ENCODE peak calls at places on chromosomes 13 and 19, in four cellular contexts. One of them, this sample, is unnamed.

GRCh38 chr13:30715837-30716236 is 19.5 kb upstream of the ALOX5AP start:
- DNase-seq in RCC 7860: no peak
- DNase-seq in activated naive CD8-positive, alpha-beta T cell treated with anti-CD3 and anti-CD28 coated beads, Interleukin-2, amount 50 U/mL, for 24 hours: no peak
- DNase-seq in islet precursor cell: peak
- DNase-seq in this sample: no peak

GRCh38 chr19:5145521-5146511 is 176.9 kb downstream of the KDM4B start:
- DNase-seq in RCC 7860: no peak
- DNase-seq in activated naive CD8-positive, alpha-beta T cell treated with anti-CD3 and anti-CD28 coated beads, Interleukin-2, amount 50 U/mL, for 24 hours: no peak
- DNase-seq in islet precursor cell: no peak
- DNase-seq in this sample: no peak

GRCh38 chr19:14536926-14537692 is 7.7 kb downstream of the TECR start:
- DNase-seq in RCC 7860: no peak
- DNase-seq in activated naive CD8-positive, alpha-beta T cell treated with anti-CD3 and anti-CD28 coated beads, Interleukin-2, amount 50 U/mL, for 24 hours: peak
- DNase-seq in islet precursor cell: peak
- DNase-seq in this sample: no peak

GRCh38 chr13:80171096-80171495 is 169.8 kb downstream of the SPRY2 start:
- DNase-seq in RCC 7860: no peak
- DNase-seq in activated naive CD8-positive, alpha-beta T cell treated with anti-CD3 and anti-CD28 coated beads, Interleukin-2, amount 50 U/mL, for 24 hours: no peak
- DNase-seq in islet precursor cell: peak
- DNase-seq in this sample: no peak

GRCh38 chr19:13099073-13099999 is 3.3 kb downstream of the LYL1 start:
- DNase-seq in RCC 7860: no peak
- DNase-seq in activated naive CD8-positive, alpha-beta T cell treated with anti-CD3 and anti-CD28 coated beads, Interleukin-2, amount 50 U/mL, for 24 hours: peak
- DNase-seq in islet precursor cell: peak
- DNase-seq in this sample: no peak

GRCh38 chr13:45368571-45368970 is 27.6 kb upstream of the TPT1 start:
- DNase-seq in RCC 7860: peak
- DNase-seq in activated naive CD8-positive, alpha-beta T cell treated with anti-CD3 and anti-CD28 coated beads, Interleukin-2, amount 50 U/mL, for 24 hours: no peak
- DNase-seq in islet precursor cell: no peak
- DNase-seq in this sample: no peak

GRCh38 chr13:52651880-52652169 is 811 bp upstream of the SUGT1 start:
- DNase-seq in RCC 7860: no peak
- DNase-seq in activated naive CD8-positive, alpha-beta T cell treated with anti-CD3 and anti-CD28 coated beads, Interleukin-2, amount 50 U/mL, for 24 hours: no peak
- DNase-seq in islet precursor cell: no peak
- DNase-seq in this sample: peak

GRCh38 chr13:42099962-42100675 is 51.7 kb downstream of the DGKH start:
- DNase-seq in RCC 7860: no peak
- DNase-seq in activated naive CD8-positive, alpha-beta T cell treated with anti-CD3 and anti-CD28 coated beads, Interleukin-2, amount 50 U/mL, for 24 hours: no peak
- DNase-seq in islet precursor cell: no peak
- DNase-seq in this sample: no peak

GRCh38 chr13:110444226-110444653 is 117.3 kb downstream of the RAB20 start:
- DNase-seq in RCC 7860: no peak
- DNase-seq in activated naive CD8-positive, alpha-beta T cell treated with anti-CD3 and anti-CD28 coated beads, Interleukin-2, amount 50 U/mL, for 24 hours: no peak
- DNase-seq in islet precursor cell: no peak
- DNase-seq in this sample: no peak

GRCh38 chr13:91406619-91407018 is 8.2 kb downstream of the GPC5 start:
- DNase-seq in RCC 7860: peak
- DNase-seq in activated naive CD8-positive, alpha-beta T cell treated with anti-CD3 and anti-CD28 coated beads, Interleukin-2, amount 50 U/mL, for 24 hours: peak
- DNase-seq in islet precursor cell: peak
- DNase-seq in this sample: peak

GRCh38 chr19:55301459-55302331 is 17.9 kb downstream of the BRSK1 start:
- DNase-seq in RCC 7860: peak
- DNase-seq in activated naive CD8-positive, alpha-beta T cell treated with anti-CD3 and anti-CD28 coated beads, Interleukin-2, amount 50 U/mL, for 24 hours: peak
- DNase-seq in islet precursor cell: peak
- DNase-seq in this sample: peak

GRCh38 chr13:109783815-109784589 is 2.4 kb downstream of the IRS2 start:
- DNase-seq in RCC 7860: no peak
- DNase-seq in activated naive CD8-positive, alpha-beta T cell treated with anti-CD3 and anti-CD28 coated beads, Interleukin-2, amount 50 U/mL, for 24 hours: no peak
- DNase-seq in islet precursor cell: peak
- DNase-seq in this sample: no peak

GRCh38 chr19:57512845-57513244 is 13.1 kb downstream of the ZNF773 start:
- DNase-seq in RCC 7860: no peak
- DNase-seq in activated naive CD8-positive, alpha-beta T cell treated with anti-CD3 and anti-CD28 coated beads, Interleukin-2, amount 50 U/mL, for 24 hours: peak
- DNase-seq in islet precursor cell: no peak
- DNase-seq in this sample: no peak

GRCh38 chr13:28347456-28348371 is 147.2 kb downstream of the FLT1 start:
- DNase-seq in RCC 7860: no peak
- DNase-seq in activated naive CD8-positive, alpha-beta T cell treated with anti-CD3 and anti-CD28 coated beads, Interleukin-2, amount 50 U/mL, for 24 hours: no peak
- DNase-seq in islet precursor cell: no peak
- DNase-seq in this sample: no peak

GRCh38 chr13:113905018-113905417 is 41.1 kb upstream of the GAS6 start:
- DNase-seq in RCC 7860: no peak
- DNase-seq in activated naive CD8-positive, alpha-beta T cell treated with anti-CD3 and anti-CD28 coated beads, Interleukin-2, amount 50 U/mL, for 24 hours: no peak
- DNase-seq in islet precursor cell: peak
- DNase-seq in this sample: no peak

GRCh38 chr13:20492641-20493040 is 33.0 kb downstream of the CRYL1 start:
- DNase-seq in RCC 7860: peak
- DNase-seq in activated naive CD8-positive, alpha-beta T cell treated with anti-CD3 and anti-CD28 coated beads, Interleukin-2, amount 50 U/mL, for 24 hours: peak
- DNase-seq in islet precursor cell: no peak
- DNase-seq in this sample: peak

GRCh38 chr19:39499932-39500331 is 1.2 kb downstream of the DLL3 start:
- DNase-seq in RCC 7860: no peak
- DNase-seq in activated naive CD8-positive, alpha-beta T cell treated with anti-CD3 and anti-CD28 coated beads, Interleukin-2, amount 50 U/mL, for 24 hours: no peak
- DNase-seq in islet precursor cell: no peak
- DNase-seq in this sample: no peak

GRCh38 chr13:80096383-80096782 is 244.5 kb downstream of the SPRY2 start:
- DNase-seq in RCC 7860: no peak
- DNase-seq in activated naive CD8-positive, alpha-beta T cell treated with anti-CD3 and anti-CD28 coated beads, Interleukin-2, amount 50 U/mL, for 24 hours: no peak
- DNase-seq in islet precursor cell: no peak
- DNase-seq in this sample: no peak

GRCh38 chr13:110318920-110319319 is 11.8 kb downstream of the COL4A2 start:
- DNase-seq in RCC 7860: no peak
- DNase-seq in activated naive CD8-positive, alpha-beta T cell treated with anti-CD3 and anti-CD28 coated beads, Interleukin-2, amount 50 U/mL, for 24 hours: no peak
- DNase-seq in islet precursor cell: peak
- DNase-seq in this sample: no peak

GRCh38 chr19:46786236-46787039 is 2.0 kb downstream of the SLC1A5 start:
- DNase-seq in RCC 7860: peak
- DNase-seq in activated naive CD8-positive, alpha-beta T cell treated with anti-CD3 and anti-CD28 coated beads, Interleukin-2, amount 50 U/mL, for 24 hours: peak
- DNase-seq in islet precursor cell: peak
- DNase-seq in this sample: peak

GRCh38 chr13:99422556-99423220 is 78.6 kb upstream of the TM9SF2 start:
- DNase-seq in RCC 7860: no peak
- DNase-seq in activated naive CD8-positive, alpha-beta T cell treated with anti-CD3 and anti-CD28 coated beads, Interleukin-2, amount 50 U/mL, for 24 hours: no peak
- DNase-seq in islet precursor cell: peak
- DNase-seq in this sample: no peak

GRCh38 chr19:51460164-51460992 is 2.1 kb upstream of the SIGLEC8 start:
- DNase-seq in RCC 7860: no peak
- DNase-seq in activated naive CD8-positive, alpha-beta T cell treated with anti-CD3 and anti-CD28 coated beads, Interleukin-2, amount 50 U/mL, for 24 hours: no peak
- DNase-seq in islet precursor cell: peak
- DNase-seq in this sample: no peak

GRCh38 chr19:6425732-6426686 is 1.4 kb upstream of the KHSRP start:
- DNase-seq in RCC 7860: no peak
- DNase-seq in activated naive CD8-positive, alpha-beta T cell treated with anti-CD3 and anti-CD28 coated beads, Interleukin-2, amount 50 U/mL, for 24 hours: no peak
- DNase-seq in islet precursor cell: peak
- DNase-seq in this sample: no peak

GRCh38 chr19:37779139-37780035 is at the start of gene ZNF573:
- DNase-seq in RCC 7860: peak
- DNase-seq in activated naive CD8-positive, alpha-beta T cell treated with anti-CD3 and anti-CD28 coated beads, Interleukin-2, amount 50 U/mL, for 24 hours: peak
- DNase-seq in islet precursor cell: peak
- DNase-seq in this sample: peak

GRCh38 chr13:96089749-96090239 is at the start of gene HS6ST3:
- DNase-seq in RCC 7860: no peak
- DNase-seq in activated naive CD8-positive, alpha-beta T cell treated with anti-CD3 and anti-CD28 coated beads, Interleukin-2, amount 50 U/mL, for 24 hours: no peak
- DNase-seq in islet precursor cell: peak
- DNase-seq in this sample: no peak

GRCh38 chr19:18501832-18502231 is 20.0 kb downstream of the ELL start:
- DNase-seq in RCC 7860: no peak
- DNase-seq in activated naive CD8-positive, alpha-beta T cell treated with anti-CD3 and anti-CD28 coated beads, Interleukin-2, amount 50 U/mL, for 24 hours: no peak
- DNase-seq in islet precursor cell: no peak
- DNase-seq in this sample: no peak

This sample was measured in kidney glomerular epithelial cell.